ENCODE peak calls at places on chromosomes 6 and 20, in five cellular contexts. G, N, M, V and Q are unnamed samples.

GRCh38 chr6:169086020-169086419 is 167.6 kb downstream of the THBS2 start:
- DNase-seq in G (no peak), M (no peak), V (no peak), N (no peak), Q (no peak)

GRCh38 chr6:29720863-29721262 is 2.4 kb upstream of the HLA-F start:
- DNase-seq in N (no peak), G (no peak), M (no peak), V (no peak), Q (no peak)

GRCh38 chr6:168088161-168089106 is 9.4 kb upstream of the FRMD1 start:
- DNase-seq in V (no peak), M (peak; percentile 76), G (peak; percentile 78), N (peak; percentile 58), Q (peak; percentile 63)

GRCh38 chr20:60664106-60664505 is 588.0 kb upstream of the CDH4 start:
- DNase-seq in N (no peak), G (no peak), V (no peak), M (no peak), Q (no peak)

GRCh38 chr6:26233608-26234420 is 131.2 kb upstream of the BTN3A2 start:
- DNase-seq in V (no peak), M (peak; percentile 63), N (peak; percentile 44), G (peak; percentile 70), Q (no peak)

GRCh38 chr20:50128520-50128905 is 15.6 kb upstream of the UBE2V1 start:
- DNase-seq in M (no peak), N (no peak), G (no peak), V (no peak), Q (no peak)

GRCh38 chr6:30802731-30803130 is 58.4 kb upstream of the IER3 start:
- DNase-seq in N (no peak), G (no peak), V (no peak), M (no peak), Q (no peak)

GRCh38 chr6:76683985-76684384 is 611.5 kb upstream of the IMPG1 start:
- DNase-seq in G (no peak), M (no peak), N (no peak), V (no peak), Q (no peak)

GRCh38 chr6:13531956-13532355 is 42.4 kb upstream of the SIRT5 start:
- DNase-seq in G (no peak), M (no peak), V (no peak), N (no peak), Q (no peak)

GRCh38 chr6:142856857-142857608 is 87.9 kb downstream of the HIVEP2 start:
- DNase-seq in G (no peak), M (no peak), N (no peak), V (no peak), Q (no peak)

GRCh38 chr20:10079964-10080363 is 45.2 kb downstream of the ANKEF1 start:
- DNase-seq in N (peak; percentile 12), V (no peak), M (peak; percentile 67), G (peak; percentile 93), Q (peak; percentile 16)

GRCh38 chr6:1057490-1058135 is 254.3 kb upstream of the FOXQ1 start:
- DNase-seq in M (no peak), G (no peak), N (no peak), V (no peak), Q (no peak)

GRCh38 chr6:165448210-165448609 is 138.8 kb upstream of the C6orf118 start:
- DNase-seq in G (no peak), V (no peak), N (no peak), M (no peak), Q (no peak)

GRCh38 chr6:87473419-87473903 is 687 bp downstream of the SLC35A1 start:
- DNase-seq in G (peak; percentile 63), M (peak; percentile 58), N (peak; percentile 82), V (no peak), Q (peak; percentile 66)

GRCh38 chr6:159068904-159069578 is 24.2 kb upstream of the TAGAP start:
- DNase-seq in G (no peak), V (no peak), N (no peak), M (no peak), Q (no peak)

GRCh38 chr6:41680182-41680965 is 42.1 kb downstream of the MDFI start:
- DNase-seq in N (no peak), G (no peak), V (peak; percentile 12), M (no peak), Q (no peak)

GRCh38 chr20:1509237-1509636 is 18.0 kb upstream of the SIRPB2 start:
- DNase-seq in V (no peak), G (peak; percentile 38), M (peak; percentile 55), N (peak; percentile 62), Q (peak; percentile 47)

GRCh38 chr6:125154184-125155135 is 887 bp downstream of the TPD52L1 start:
- DNase-seq in G (no peak), N (peak; percentile 52), V (peak; percentile 41), M (peak; percentile 46), Q (no peak)

GRCh38 chr6:158624684-158625682 is 19.6 kb downstream of the DYNLT1 start:
- DNase-seq in M (no peak), G (no peak), V (no peak), N (no peak), Q (no peak)

GRCh38 chr6:19857139-19857538 is 20.0 kb downstream of the ID4 start:
- DNase-seq in N (no peak), G (no peak), M (no peak), V (no peak), Q (no peak)

GRCh38 chr6:142325111-142325510 is 23.3 kb downstream of the ADGRG6 start:
- DNase-seq in V (no peak), M (no peak), G (no peak), N (no peak), Q (no peak)

GRCh38 chr6:16346831-16347230 is 108.4 kb downstream of the GMPR start:
- DNase-seq in M (no peak), N (no peak), G (no peak), V (no peak), Q (no peak)

GRCh38 chr6:89644864-89645263 is 6.3 kb upstream of the LYRM2 start:
- DNase-seq in G (no peak), M (no peak), V (no peak), N (no peak), Q (no peak)

GRCh38 chr6:157984686-157985225 is 3.1 kb downstream of the SYNJ2 start:
- DNase-seq in V (no peak), G (no peak), N (no peak), M (no peak), Q (no peak)

GRCh38 chr20:433300-433975 is 25.3 kb downstream of the RBCK1 start:
- DNase-seq in N (no peak), G (no peak), V (no peak), M (no peak), Q (no peak)

GRCh38 chr6:46655803-46656202 is 3.0 kb downstream of the SLC25A27 start:
- DNase-seq in G (no peak), M (no peak), V (no peak), N (peak; percentile 15), Q (no peak)

GRCh38 chr20:43046946-43047345 is 142.8 kb downstream of the PTPRT start:
- DNase-seq in N (no peak), G (no peak), M (no peak), V (no peak), Q (no peak)

GRCh38 chr20:50532231-50532630 is 22.0 kb downstream of the PTPN1 start:
- DNase-seq in V (no peak), M (no peak), G (no peak), N (no peak), Q (no peak)

GRCh38 chr6:140193269-140193668 is 818.8 kb upstream of the CITED2 start:
- DNase-seq in M (no peak), N (no peak), V (no peak), G (no peak), Q (no peak)

GRCh38 chr6:161422710-161423109 is 148.8 kb upstream of the AGPAT4 start:
- DNase-seq in M (peak; percentile 28), G (peak; percentile 53), V (no peak), N (peak; percentile 58), Q (peak; percentile 15)

GRCh38 chr20:61546641-61547040 is 294.6 kb downstream of the CDH4 start:
- DNase-seq in V (no peak), G (no peak), N (no peak), M (no peak), Q (no peak)